ENCODE peak calls at places on chromosomes 11 and 22, in five cellular contexts. J, N, V, F and B are unnamed samples.

GRCh38 chr11:44185522-44185921 is 90.0 kb downstream of the EXT2 start:
- DNase-seq in J (no peak), N (no peak), V (no peak), F (no peak), B (no peak)

GRCh38 chr11:76510060-76511047 is 65.5 kb downstream of the EMSY start:
- DNase-seq in J (no peak), N (peak), V (peak), F (no peak), B (no peak)

GRCh38 chr11:104163100-104164027 is 583 bp downstream of the PDGFD start:
- DNase-seq in J (no peak), N (peak), V (peak), F (no peak), B (no peak)

GRCh38 chr11:57741132-57742086 is at the start of gene SELENOH:
- DNase-seq in J (peak), N (peak), V (peak), F (peak), B (peak)

GRCh38 chr22:45149671-45150070 is 14.1 kb upstream of the NUP50 start:
- DNase-seq in J (no peak), N (no peak), V (no peak), F (no peak), B (no peak)

GRCh38 chr11:2700415-2701211 is 819 bp upstream of the KCNQ1OT1 start:
- DNase-seq in J (peak), N (peak), V (peak), F (peak), B (no peak)

GRCh38 chr11:70487763-70488162 is 89.4 kb downstream of the CTTN start:
- DNase-seq in J (peak), N (no peak), V (no peak), F (no peak), B (no peak)

GRCh38 chr11:125335101-125335500 is 161.0 kb downstream of the FEZ1 start:
- DNase-seq in J (no peak), N (no peak), V (no peak), F (no peak), B (no peak)

GRCh38 chr11:23751280-23751679 is 745.6 kb upstream of the LUZP2 start:
- DNase-seq in J (no peak), N (no peak), V (no peak), F (no peak), B (no peak)

GRCh38 chr22:19527861-19528417 is 3.7 kb upstream of the CLDN5 start:
- DNase-seq in J (no peak), N (no peak), V (no peak), F (no peak), B (no peak)

GRCh38 chr11:31000412-31000811 is 369.1 kb downstream of the DCDC1 start:
- DNase-seq in J (no peak), N (no peak), V (no peak), F (no peak), B (no peak)

GRCh38 chr22:50182176-50183081 is 3.3 kb upstream of the TRABD start:
- DNase-seq in J (peak), N (no peak), V (no peak), F (peak), B (no peak)

GRCh38 chr11:74870485-74870884 is 78.4 kb downstream of the XRRA1 start:
- DNase-seq in J (no peak), N (no peak), V (peak), F (no peak), B (no peak)

GRCh38 chr11:21634491-21634890 is 558.4 kb upstream of the ANO5 start:
- DNase-seq in J (no peak), N (no peak), V (no peak), F (no peak), B (no peak)

GRCh38 chr11:26928636-26929035 is 65.3 kb upstream of the FIBIN start:
- DNase-seq in J (no peak), N (no peak), V (no peak), F (no peak), B (no peak)

GRCh38 chr11:47983464-47984397 is 3.4 kb downstream of the PTPRJ start:
- DNase-seq in J (no peak), N (no peak), V (peak), F (no peak), B (no peak)

GRCh38 chr11:25351091-25351803 is 854.4 kb downstream of the LUZP2 start:
- DNase-seq in J (no peak), N (no peak), V (no peak), F (no peak), B (no peak)

GRCh38 chr11:69391192-69392103 is 90.0 kb upstream of the LINC01488 start:
- DNase-seq in J (no peak), N (no peak), V (no peak), F (no peak), B (no peak)

GRCh38 chr11:65648997-65649491 is 11.1 kb downstream of the SIPA1 start:
- DNase-seq in J (no peak), N (no peak), V (no peak), F (no peak), B (no peak)

GRCh38 chr22:34105461-34106062 is 185.3 kb upstream of the LARGE1 start:
- DNase-seq in J (peak), N (peak), V (no peak), F (peak), B (no peak)

GRCh38 chr22:49391436-49391835 is 436.2 kb downstream of the BRD1 start:
- DNase-seq in J (no peak), N (peak), V (no peak), F (no peak), B (no peak)

GRCh38 chr11:2761131-2762030 is 61.6 kb upstream of the KCNQ1OT1 start:
- DNase-seq in J (peak), N (peak), V (no peak), F (peak), B (no peak)

GRCh38 chr11:70080763-70081162 is 2.6 kb downstream of the ANO1 start:
- DNase-seq in J (no peak), N (no peak), V (no peak), F (no peak), B (no peak)

GRCh38 chr11:81658722-81659121 is 1074.9 kb downstream of the FAM181B start:
- DNase-seq in J (no peak), N (peak), V (peak), F (no peak), B (no peak)

GRCh38 chr11:64461081-64461480 is 102.1 kb downstream of the RPS6KA4 start:
- DNase-seq in J (no peak), N (no peak), V (no peak), F (no peak), B (no peak)

GRCh38 chr11:111299111-111300026 is 1.0 kb downstream of the POU2AF3 start:
- DNase-seq in J (peak), N (peak), V (peak), F (peak), B (no peak)

GRCh38 chr11:119316729-119317591 is at the start of gene MCAM:
- DNase-seq in J (no peak), N (peak), V (peak), F (no peak), B (no peak)

GRCh38 chr11:17703951-17704350 is 15.4 kb upstream of the MYOD1 start:
- DNase-seq in J (no peak), N (no peak), V (peak), F (no peak), B (no peak)

GRCh38 chr11:33168605-33169240 is 7.4 kb upstream of the CSTF3 start:
- DNase-seq in J (no peak), N (no peak), V (peak), F (no peak), B (no peak)

GRCh38 chr11:48111941-48112340 is 104.7 kb upstream of the OR4B1 start:
- DNase-seq in J (no peak), N (no peak), V (no peak), F (no peak), B (no peak)

GRCh38 chr11:9263840-9264380 is 1.2 kb downstream of the DENND5A start:
- DNase-seq in J (no peak), N (no peak), V (no peak), F (no peak), B (peak)

GRCh38 chr11:7668464-7668863 is 4.8 kb downstream of the CYB5R2 start:
- DNase-seq in J (no peak), N (no peak), V (no peak), F (no peak), B (no peak)

GRCh38 chr11:126891556-126892217 is 108.9 kb downstream of the KIRREL3 start:
- DNase-seq in J (no peak), N (no peak), V (peak), F (no peak), B (no peak)

GRCh38 chr11:126893796-126894195 is 106.8 kb downstream of the KIRREL3 start:
- DNase-seq in J (no peak), N (no peak), V (no peak), F (no peak), B (no peak)

GRCh38 chr11:126888126-126888712 is 112.4 kb downstream of the KIRREL3 start:
- DNase-seq in J (no peak), N (no peak), V (no peak), F (no peak), B (no peak)

GRCh38 chr11:126892781-126893180 is 107.8 kb downstream of the KIRREL3 start:
- DNase-seq in J (no peak), N (no peak), V (no peak), F (no peak), B (no peak)

DNA sequence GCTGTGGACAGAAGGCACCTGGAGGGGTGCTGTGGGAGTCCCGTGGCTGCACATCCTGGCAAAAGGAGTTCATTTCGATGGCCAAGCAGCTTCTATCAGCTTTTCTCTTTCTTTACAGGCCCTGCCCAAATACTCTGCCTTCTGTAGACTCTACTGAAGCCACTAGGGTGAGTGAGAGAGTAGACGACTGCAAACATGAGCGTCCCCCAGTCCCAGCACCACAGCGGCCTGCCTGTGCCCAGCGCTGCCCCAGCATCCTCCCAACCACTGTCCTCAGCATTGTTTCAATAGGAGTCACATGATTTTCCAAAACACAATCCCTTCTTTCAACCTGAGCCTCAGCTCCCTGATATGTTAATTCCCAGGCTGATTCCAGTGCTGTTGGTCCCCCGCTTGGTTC is 110.0 kb downstream of the KIRREL3 start:
- DNase-seq in J (no peak), N (peak), V (no peak), F (no peak), B (no peak)
- TF ChIP-seq CTCF in J (no peak), N (peak), V (no peak), F (no peak), B (no peak)

DNA sequence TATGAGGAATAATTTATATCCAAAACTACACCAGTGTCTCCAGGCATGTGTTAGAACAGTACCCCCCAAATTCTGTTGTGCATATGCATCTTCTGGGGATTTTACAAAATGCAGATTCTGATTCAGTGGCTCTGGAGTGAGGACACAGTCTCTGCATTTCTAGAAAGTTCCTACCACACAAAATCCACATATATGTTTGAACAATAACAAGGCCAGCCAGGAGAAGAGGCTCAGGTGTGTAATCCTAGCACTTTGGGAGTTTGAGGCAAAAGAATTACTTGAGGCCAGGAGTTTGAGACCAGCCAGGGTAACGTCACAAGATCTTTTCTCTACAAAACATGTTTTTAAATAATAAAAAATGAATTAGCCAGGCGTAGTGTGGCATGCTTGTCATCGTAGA is 84.9 kb downstream of the ZNF280B start:
- DNase-seq in J (no peak), N (no peak), V (no peak), F (no peak), B (no peak)
- TF ChIP-seq CTCF in J (no peak), N (no peak), V (no peak), F (no peak), B (no peak)

DNA sequence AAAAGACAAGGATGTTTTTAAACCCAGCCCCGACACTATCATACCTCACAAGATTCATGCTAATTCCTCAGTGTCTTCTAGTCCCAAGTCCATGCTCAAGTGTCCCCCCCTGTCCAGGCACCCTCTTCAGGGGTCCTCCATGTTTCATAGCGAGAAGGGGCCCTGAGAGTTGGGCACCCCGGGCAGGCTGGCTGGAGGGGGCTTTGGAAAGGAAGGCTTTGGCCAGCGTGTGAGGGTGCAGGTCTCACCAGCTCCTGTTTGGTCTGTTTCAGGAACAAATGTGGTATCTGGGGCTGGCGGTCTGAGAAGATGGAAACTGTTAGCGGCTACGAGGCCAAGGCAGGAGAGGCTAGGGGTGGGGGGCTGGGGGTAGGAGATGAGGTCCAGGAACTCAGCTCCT is 4.5 kb upstream of the SSH3 start:
- DNase-seq in J (peak), N (no peak), V (no peak), F (no peak), B (no peak)
- TF ChIP-seq CTCF in J (no peak), N (no peak), V (no peak), F (no peak), B (no peak)

GRCh38 chr22:36497910-36498669 is 8.8 kb downstream of the FOXRED2 start:
- DNase-seq in J (no peak), N (no peak), V (no peak), F (no peak), B (no peak)
- TF ChIP-seq CTCF in J (no peak), N (peak), V (no peak), F (no peak), B (no peak)

GRCh38 chr11:123302751-123303195 is 107.7 kb upstream of the CLMP start:
- DNase-seq in J (no peak), N (no peak), V (peak), F (no peak), B (no peak)
- TF ChIP-seq CTCF in J (no peak), N (no peak), V (no peak), F (no peak), B (no peak)

DNA sequence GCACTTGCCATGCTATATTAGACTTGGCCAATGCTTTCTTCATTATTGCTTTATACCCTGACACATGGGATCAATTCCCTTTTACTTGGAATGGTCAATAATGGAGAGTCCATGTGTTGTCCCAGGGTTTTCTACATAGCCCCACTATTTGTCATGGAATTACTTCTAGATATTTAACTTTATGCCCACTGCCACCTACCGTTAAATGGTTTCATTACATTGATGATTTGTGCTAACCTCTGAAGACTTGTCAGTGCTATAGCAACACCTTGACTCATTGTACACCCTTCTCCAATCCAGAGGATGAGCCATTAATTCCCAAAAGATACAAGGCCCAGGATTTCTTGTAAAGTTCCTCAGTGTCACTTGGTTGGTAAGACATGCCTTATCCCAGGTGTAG is 31.4 kb upstream of the SLC22A25 start:
- DNase-seq in J (no peak), N (no peak), V (no peak), F (no peak), B (no peak)
- TF ChIP-seq CTCF in J (no peak), N (no peak), V (no peak), F (no peak), B (no peak)